ENCODE peak calls at places on chromosomes 16 and 17, in five cellular contexts. One of them, this sample, is unnamed.

GRCh38 chr16:75420987-75421819 is 12.1 kb downstream of the CFDP1 start:
- DNase-seq in effector memory CD4-positive, alpha-beta T cell: no peak
- DNase-seq in NCI-H748 treated with DMSO at 0.1 percent for 48 hours: no peak
- DNase-seq in NCI-H2081: no peak
- DNase-seq in H9: peak; percentile 90
- DNase-seq in this sample: no peak

GRCh38 chr17:64103751-64104364 is 26.1 kb downstream of the ERN1 start:
- DNase-seq in NCI-H748 treated with DMSO at 0.1 percent for 48 hours: no peak
- DNase-seq in NCI-H2081: no peak
- DNase-seq in H9: no peak
- DNase-seq in effector memory CD4-positive, alpha-beta T cell: no peak
- DNase-seq in this sample: no peak

GRCh38 chr16:27228621-27229501 is 25.5 kb downstream of the KDM8 start:
- DNase-seq in H9: no peak
- DNase-seq in effector memory CD4-positive, alpha-beta T cell: no peak
- DNase-seq in NCI-H748 treated with DMSO at 0.1 percent for 48 hours: no peak
- DNase-seq in NCI-H2081: no peak
- DNase-seq in this sample: no peak

GRCh38 chr16:27572711-27573110 is 22.8 kb downstream of the KATNIP start:
- DNase-seq in NCI-H2081: no peak
- DNase-seq in effector memory CD4-positive, alpha-beta T cell: no peak
- DNase-seq in NCI-H748 treated with DMSO at 0.1 percent for 48 hours: no peak
- DNase-seq in H9: no peak
- DNase-seq in this sample: no peak

GRCh38 chr17:42025191-42025579 is 5.3 kb downstream of the NKIRAS2 start:
- DNase-seq in effector memory CD4-positive, alpha-beta T cell: no peak
- DNase-seq in NCI-H748 treated with DMSO at 0.1 percent for 48 hours: no peak
- DNase-seq in H9: no peak
- DNase-seq in NCI-H2081: no peak
- DNase-seq in this sample: no peak

GRCh38 chr17:77929180-77929564 is 29.3 kb upstream of the TNRC6C start:
- DNase-seq in NCI-H2081: no peak
- DNase-seq in NCI-H748 treated with DMSO at 0.1 percent for 48 hours: no peak
- DNase-seq in effector memory CD4-positive, alpha-beta T cell: no peak
- DNase-seq in H9: no peak
- DNase-seq in this sample: no peak

GRCh38 chr16:3951861-3952332 is 71.4 kb upstream of the CREBBP start:
- DNase-seq in H9: no peak
- DNase-seq in effector memory CD4-positive, alpha-beta T cell: no peak
- DNase-seq in NCI-H2081: no peak
- DNase-seq in NCI-H748 treated with DMSO at 0.1 percent for 48 hours: peak; percentile 24
- DNase-seq in this sample: no peak

GRCh38 chr16:82368041-82368440 is 198.0 kb upstream of the MPHOSPH6 start:
- DNase-seq in effector memory CD4-positive, alpha-beta T cell: no peak
- DNase-seq in NCI-H2081: no peak
- DNase-seq in NCI-H748 treated with DMSO at 0.1 percent for 48 hours: no peak
- DNase-seq in H9: peak; percentile 55
- DNase-seq in this sample: no peak

GRCh38 chr16:66740010-66740409 is 11.4 kb downstream of the DYNC1LI2 start:
- DNase-seq in NCI-H2081: no peak
- DNase-seq in effector memory CD4-positive, alpha-beta T cell: no peak
- DNase-seq in H9: peak; percentile 60
- DNase-seq in NCI-H748 treated with DMSO at 0.1 percent for 48 hours: no peak
- DNase-seq in this sample: no peak

GRCh38 chr17:72189781-72190593 is 69.2 kb downstream of the SOX9 start:
- DNase-seq in effector memory CD4-positive, alpha-beta T cell: no peak
- DNase-seq in NCI-H2081: no peak
- DNase-seq in NCI-H748 treated with DMSO at 0.1 percent for 48 hours: no peak
- DNase-seq in H9: no peak
- DNase-seq in this sample: no peak

GRCh38 chr16:2497641-2498040 is 16.1 kb upstream of the ATP6V0C start:
- DNase-seq in H9: no peak
- DNase-seq in NCI-H748 treated with DMSO at 0.1 percent for 48 hours: no peak
- DNase-seq in effector memory CD4-positive, alpha-beta T cell: no peak
- DNase-seq in NCI-H2081: no peak
- DNase-seq in this sample: no peak

GRCh38 chr17:53837131-53837530 is 14.4 kb downstream of the KIF2B start:
- DNase-seq in H9: no peak
- DNase-seq in effector memory CD4-positive, alpha-beta T cell: no peak
- DNase-seq in NCI-H748 treated with DMSO at 0.1 percent for 48 hours: no peak
- DNase-seq in NCI-H2081: no peak
- DNase-seq in this sample: no peak

GRCh38 chr17:59859444-59860025 is 33.2 kb downstream of the TUBD1 start:
- DNase-seq in effector memory CD4-positive, alpha-beta T cell: no peak
- DNase-seq in NCI-H2081: peak; percentile 30
- DNase-seq in NCI-H748 treated with DMSO at 0.1 percent for 48 hours: peak; percentile 50
- DNase-seq in H9: no peak
- DNase-seq in this sample: no peak

GRCh38 chr17:35171834-35172233 is 22.4 kb downstream of the SLC35G3 start:
- DNase-seq in NCI-H748 treated with DMSO at 0.1 percent for 48 hours: no peak
- DNase-seq in H9: no peak
- DNase-seq in effector memory CD4-positive, alpha-beta T cell: no peak
- DNase-seq in NCI-H2081: no peak
- DNase-seq in this sample: no peak

GRCh38 chr16:88428156-88428555 is 24.9 kb upstream of the ZFPM1 start:
- DNase-seq in effector memory CD4-positive, alpha-beta T cell: no peak
- DNase-seq in NCI-H748 treated with DMSO at 0.1 percent for 48 hours: no peak
- DNase-seq in H9: no peak
- DNase-seq in NCI-H2081: no peak
- DNase-seq in this sample: no peak

GRCh38 chr17:33983824-33984574 is 271.1 kb upstream of the CCL2 start:
- DNase-seq in NCI-H748 treated with DMSO at 0.1 percent for 48 hours: no peak
- DNase-seq in effector memory CD4-positive, alpha-beta T cell: no peak
- DNase-seq in H9: peak; percentile 23
- DNase-seq in NCI-H2081: no peak
- DNase-seq in this sample: no peak

GRCh38 chr17:27956601-27957445 is 63.7 kb upstream of the LYRM9 start:
- DNase-seq in H9: no peak
- DNase-seq in NCI-H748 treated with DMSO at 0.1 percent for 48 hours: peak; percentile 11
- DNase-seq in NCI-H2081: no peak
- DNase-seq in effector memory CD4-positive, alpha-beta T cell: no peak
- DNase-seq in this sample: no peak